ENCODE peak calls at places on chromosomes 16 and 17, in five cellular contexts. K, H, I, B and X are unnamed samples.

GRCh38 chr17:58783380-58783779 is 27.7 kb downstream of the PPM1E start:
- DNase-seq in H (no peak), B (no peak), I (no peak), K (no peak), X (no peak)

GRCh38 chr17:63702223-63702577 is 2.3 kb upstream of the LIMD2 start:
- DNase-seq in K (no peak), H (no peak), I (no peak), B (no peak), X (no peak)

GRCh38 chr17:73865825-73866224 is 221.6 kb upstream of the SDK2 start:
- DNase-seq in I (no peak), K (no peak), H (no peak), B (no peak), X (no peak)

GRCh38 chr17:50099003-50099402 is 3.9 kb downstream of the PDK2 start:
- DNase-seq in K (no peak), I (no peak), B (no peak), H (no peak), X (no peak)

GRCh38 chr16:73473713-73474112 is 425.8 kb upstream of the ZFHX3 start:
- DNase-seq in I (no peak), K (no peak), B (no peak), H (no peak), X (no peak)

GRCh38 chr17:49216953-49217650 is 6.6 kb downstream of the ABI3 start:
- DNase-seq in H (no peak), I (no peak), B (no peak), K (no peak), X (no peak)

GRCh38 chr17:18896146-18896545 is 38.2 kb downstream of the PRPSAP2 start:
- DNase-seq in K (no peak), B (no peak), I (no peak), H (no peak), X (no peak)

GRCh38 chr16:67311607-67312449 is 14.7 kb downstream of the KCTD19 start:
- DNase-seq in H (no peak), K (peak), I (peak), B (no peak), X (peak)

GRCh38 chr17:79495665-79496064 is 115.2 kb downstream of the RBFOX3 start:
- DNase-seq in H (no peak), I (no peak), K (no peak), B (no peak), X (no peak)

GRCh38 chr17:1522626-1523025 is 6.2 kb upstream of the INPP5K start:
- DNase-seq in B (no peak), I (no peak), K (no peak), H (no peak), X (no peak)

GRCh38 chr16:28900601-28901000 is 22.3 kb downstream of the ATP2A1 start:
- DNase-seq in H (no peak), K (no peak), I (no peak), B (no peak), X (no peak)

GRCh38 chr17:81048827-81049371 is 13.9 kb downstream of the BAIAP2 start:
- DNase-seq in I (no peak), K (no peak), H (no peak), B (no peak), X (no peak)

GRCh38 chr17:41483991-41484826 is 3.3 kb upstream of the KRT35 start:
- DNase-seq in I (no peak), H (no peak), K (no peak), B (no peak), X (no peak)

GRCh38 chr17:63029520-63029919 is 63.5 kb downstream of the TANC2 start:
- DNase-seq in K (peak), B (no peak), H (no peak), I (no peak), X (no peak)

GRCh38 chr16:86740817-86741799 is 162.8 kb downstream of the FOXL1 start:
- DNase-seq in H (no peak), K (peak), I (no peak), B (peak), X (no peak)

GRCh38 chr17:55175788-55176425 is 88.9 kb upstream of the HLF start:
- DNase-seq in I (no peak), B (no peak), K (no peak), H (no peak), X (no peak)

GRCh38 chr16:56245197-56245596 is 53.9 kb downstream of the GNAO1 start:
- DNase-seq in I (no peak), K (peak), H (no peak), B (no peak), X (no peak)

GRCh38 chr17:73031472-73031871 is 61.0 kb downstream of the SLC39A11 start:
- DNase-seq in H (no peak), K (no peak), I (no peak), B (no peak), X (no peak)

GRCh38 chr16:19716183-19716582 is 1.8 kb downstream of the KNOP1 start:
- DNase-seq in B (no peak), H (no peak), I (no peak), K (no peak), X (no peak)

GRCh38 chr16:3983081-3983520 is 102.6 kb upstream of the CREBBP start:
- DNase-seq in H (peak), I (no peak), K (peak), B (peak), X (no peak)

GRCh38 chr17:74935585-74936469 is at the start of gene OTOP3:
- DNase-seq in B (peak), I (no peak), K (no peak), H (no peak), X (no peak)

GRCh38 chr16:12545792-12546342 is 257.8 kb downstream of the CPPED1 start:
- DNase-seq in K (no peak), H (no peak), B (no peak), I (no peak), X (no peak)

GRCh38 chr17:17055286-17056166 is 13.3 kb downstream of the MPRIP start:
- DNase-seq in B (peak), H (no peak), K (peak), I (no peak), X (no peak)

GRCh38 chr17:70621593-70621992 is 452.3 kb downstream of the KCNJ2 start:
- DNase-seq in B (no peak), I (no peak), K (peak), H (no peak), X (no peak)

GRCh38 chr16:67941469-67942199 is 2.3 kb downstream of the LCAT start:
- DNase-seq in I (no peak), B (no peak), K (no peak), H (no peak), X (no peak)

GRCh38 chr16:48426244-48427135 is 41.3 kb upstream of the SIAH1 start:
- DNase-seq in H (no peak), I (no peak), K (peak), B (no peak), X (no peak)